ENCODE peak calls at places on chromosomes 11 and 22, in five cellular contexts. One of them, this sample, is unnamed.

GRCh38 chr11:134025086-134025437 is 43.8 kb upstream of the JAM3 start:
- DNase-seq in ovary: no peak
- DNase-seq in NCI-H2171: no peak
- DNase-seq in activated T-cell treated with anti-CD3 and anti-CD28 coated beads, Interleukin-2, amount 50 U/mL, for 1 hour: no peak
- DNase-seq in astrocyte of the spinal cord: no peak
- DNase-seq in this sample: no peak

GRCh38 chr11:102110761-102111010 is 439 bp downstream of the YAP1 start:
- DNase-seq in ovary: no peak
- DNase-seq in NCI-H2171: no peak
- DNase-seq in activated T-cell treated with anti-CD3 and anti-CD28 coated beads, Interleukin-2, amount 50 U/mL, for 1 hour: peak
- DNase-seq in astrocyte of the spinal cord: no peak
- DNase-seq in this sample: no peak

GRCh38 chr22:28016781-28017557 is 97.9 kb upstream of the PITPNB start:
- DNase-seq in ovary: peak
- DNase-seq in NCI-H2171: no peak
- DNase-seq in activated T-cell treated with anti-CD3 and anti-CD28 coated beads, Interleukin-2, amount 50 U/mL, for 1 hour: peak
- DNase-seq in astrocyte of the spinal cord: no peak
- DNase-seq in this sample: no peak

GRCh38 chr11:42034821-42035220 is 575.4 kb upstream of the LRRC4C start:
- DNase-seq in ovary: no peak
- DNase-seq in NCI-H2171: no peak
- DNase-seq in activated T-cell treated with anti-CD3 and anti-CD28 coated beads, Interleukin-2, amount 50 U/mL, for 1 hour: no peak
- DNase-seq in astrocyte of the spinal cord: no peak
- DNase-seq in this sample: peak

GRCh38 chr11:111301840-111302113 is 3.4 kb downstream of the POU2AF3 start:
- DNase-seq in ovary: no peak
- DNase-seq in NCI-H2171: no peak
- DNase-seq in activated T-cell treated with anti-CD3 and anti-CD28 coated beads, Interleukin-2, amount 50 U/mL, for 1 hour: no peak
- DNase-seq in astrocyte of the spinal cord: no peak
- DNase-seq in this sample: no peak

GRCh38 chr11:102292951-102293350 is 24.3 kb upstream of the BIRC3 start:
- DNase-seq in ovary: no peak
- DNase-seq in NCI-H2171: no peak
- DNase-seq in activated T-cell treated with anti-CD3 and anti-CD28 coated beads, Interleukin-2, amount 50 U/mL, for 1 hour: no peak
- DNase-seq in astrocyte of the spinal cord: no peak
- DNase-seq in this sample: no peak

GRCh38 chr11:70435361-70435760 is 37.0 kb downstream of the CTTN start:
- DNase-seq in ovary: no peak
- DNase-seq in NCI-H2171: no peak
- DNase-seq in activated T-cell treated with anti-CD3 and anti-CD28 coated beads, Interleukin-2, amount 50 U/mL, for 1 hour: no peak
- DNase-seq in astrocyte of the spinal cord: no peak
- DNase-seq in this sample: no peak

GRCh38 chr11:66186470-66186869 is 82.0 kb upstream of the RAB1B start:
- DNase-seq in ovary: no peak
- DNase-seq in NCI-H2171: no peak
- DNase-seq in activated T-cell treated with anti-CD3 and anti-CD28 coated beads, Interleukin-2, amount 50 U/mL, for 1 hour: no peak
- DNase-seq in astrocyte of the spinal cord: no peak
- DNase-seq in this sample: no peak

GRCh38 chr11:86625544-86625943 is 46.9 kb downstream of the ME3 start:
- DNase-seq in ovary: no peak
- DNase-seq in NCI-H2171: no peak
- DNase-seq in activated T-cell treated with anti-CD3 and anti-CD28 coated beads, Interleukin-2, amount 50 U/mL, for 1 hour: no peak
- DNase-seq in astrocyte of the spinal cord: no peak
- DNase-seq in this sample: no peak

GRCh38 chr11:18523079-18523478 is 3.7 kb downstream of the TSG101 start:
- DNase-seq in ovary: no peak
- DNase-seq in NCI-H2171: no peak
- DNase-seq in activated T-cell treated with anti-CD3 and anti-CD28 coated beads, Interleukin-2, amount 50 U/mL, for 1 hour: no peak
- DNase-seq in astrocyte of the spinal cord: no peak
- DNase-seq in this sample: no peak

GRCh38 chr11:22561283-22561682 is 64.3 kb downstream of the FANCF start:
- DNase-seq in ovary: no peak
- DNase-seq in NCI-H2171: no peak
- DNase-seq in activated T-cell treated with anti-CD3 and anti-CD28 coated beads, Interleukin-2, amount 50 U/mL, for 1 hour: no peak
- DNase-seq in astrocyte of the spinal cord: no peak
- DNase-seq in this sample: no peak

GRCh38 chr11:94767701-94768601 is at the start of gene AMOTL1:
- DNase-seq in ovary: peak
- DNase-seq in NCI-H2171: no peak
- DNase-seq in activated T-cell treated with anti-CD3 and anti-CD28 coated beads, Interleukin-2, amount 50 U/mL, for 1 hour: peak
- DNase-seq in astrocyte of the spinal cord: peak
- DNase-seq in this sample: peak

GRCh38 chr11:46529086-46529905 is 64.5 kb downstream of the AMBRA1 start:
- DNase-seq in ovary: peak
- DNase-seq in NCI-H2171: peak
- DNase-seq in activated T-cell treated with anti-CD3 and anti-CD28 coated beads, Interleukin-2, amount 50 U/mL, for 1 hour: peak
- DNase-seq in astrocyte of the spinal cord: peak
- DNase-seq in this sample: peak

GRCh38 chr11:69697489-69697843 is 6.4 kb downstream of the FGF19 start:
- DNase-seq in ovary: no peak
- DNase-seq in NCI-H2171: no peak
- DNase-seq in activated T-cell treated with anti-CD3 and anti-CD28 coated beads, Interleukin-2, amount 50 U/mL, for 1 hour: no peak
- DNase-seq in astrocyte of the spinal cord: no peak
- DNase-seq in this sample: no peak

GRCh38 chr11:88015170-88015569 is 160.1 kb downstream of the RAB38 start:
- DNase-seq in ovary: no peak
- DNase-seq in NCI-H2171: no peak
- DNase-seq in activated T-cell treated with anti-CD3 and anti-CD28 coated beads, Interleukin-2, amount 50 U/mL, for 1 hour: no peak
- DNase-seq in astrocyte of the spinal cord: no peak
- DNase-seq in this sample: no peak

GRCh38 chr11:75344186-75344585 is 7.3 kb downstream of the ARRB1 start:
- DNase-seq in ovary: no peak
- DNase-seq in NCI-H2171: no peak
- DNase-seq in activated T-cell treated with anti-CD3 and anti-CD28 coated beads, Interleukin-2, amount 50 U/mL, for 1 hour: no peak
- DNase-seq in astrocyte of the spinal cord: no peak
- DNase-seq in this sample: no peak

GRCh38 chr11:75784085-75784478 is 15.5 kb downstream of the DGAT2 start:
- DNase-seq in ovary: no peak
- DNase-seq in NCI-H2171: no peak
- DNase-seq in activated T-cell treated with anti-CD3 and anti-CD28 coated beads, Interleukin-2, amount 50 U/mL, for 1 hour: no peak
- DNase-seq in astrocyte of the spinal cord: no peak
- DNase-seq in this sample: no peak

GRCh38 chr22:46309526-46310085 is 12.9 kb downstream of the GTSE1 start:
- DNase-seq in ovary: no peak
- DNase-seq in NCI-H2171: no peak
- DNase-seq in activated T-cell treated with anti-CD3 and anti-CD28 coated beads, Interleukin-2, amount 50 U/mL, for 1 hour: no peak
- DNase-seq in astrocyte of the spinal cord: no peak
- DNase-seq in this sample: no peak

GRCh38 chr11:74011360-74012071 is 2.6 kb upstream of the UCP3 start:
- DNase-seq in ovary: no peak
- DNase-seq in NCI-H2171: no peak
- DNase-seq in activated T-cell treated with anti-CD3 and anti-CD28 coated beads, Interleukin-2, amount 50 U/mL, for 1 hour: peak
- DNase-seq in astrocyte of the spinal cord: peak
- DNase-seq in this sample: no peak

GRCh38 chr22:25395915-25396314 is 168.6 kb upstream of the GRK3 start:
- DNase-seq in ovary: no peak
- DNase-seq in NCI-H2171: no peak
- DNase-seq in activated T-cell treated with anti-CD3 and anti-CD28 coated beads, Interleukin-2, amount 50 U/mL, for 1 hour: no peak
- DNase-seq in astrocyte of the spinal cord: no peak
- DNase-seq in this sample: no peak

GRCh38 chr22:23305321-23305910 is 125.1 kb downstream of the BCR start:
- DNase-seq in ovary: peak
- DNase-seq in NCI-H2171: no peak
- DNase-seq in activated T-cell treated with anti-CD3 and anti-CD28 coated beads, Interleukin-2, amount 50 U/mL, for 1 hour: no peak
- DNase-seq in astrocyte of the spinal cord: peak
- DNase-seq in this sample: peak

GRCh38 chr11:128481135-128481534 is 106.2 kb downstream of the ETS1 start:
- DNase-seq in ovary: no peak
- DNase-seq in NCI-H2171: no peak
- DNase-seq in activated T-cell treated with anti-CD3 and anti-CD28 coated beads, Interleukin-2, amount 50 U/mL, for 1 hour: no peak
- DNase-seq in astrocyte of the spinal cord: peak
- DNase-seq in this sample: no peak

GRCh38 chr22:28116261-28116673 is 197.2 kb upstream of the PITPNB start:
- DNase-seq in ovary: peak
- DNase-seq in NCI-H2171: no peak
- DNase-seq in activated T-cell treated with anti-CD3 and anti-CD28 coated beads, Interleukin-2, amount 50 U/mL, for 1 hour: no peak
- DNase-seq in astrocyte of the spinal cord: peak
- DNase-seq in this sample: no peak

GRCh38 chr11:71283960-71284359 is 31.6 kb upstream of the SHANK2 start:
- DNase-seq in ovary: no peak
- DNase-seq in NCI-H2171: no peak
- DNase-seq in activated T-cell treated with anti-CD3 and anti-CD28 coated beads, Interleukin-2, amount 50 U/mL, for 1 hour: no peak
- DNase-seq in astrocyte of the spinal cord: no peak
- DNase-seq in this sample: no peak

GRCh38 chr11:81658722-81659121 is 1074.9 kb downstream of the FAM181B start:
- DNase-seq in ovary: no peak
- DNase-seq in NCI-H2171: no peak
- DNase-seq in activated T-cell treated with anti-CD3 and anti-CD28 coated beads, Interleukin-2, amount 50 U/mL, for 1 hour: no peak
- DNase-seq in astrocyte of the spinal cord: peak
- DNase-seq in this sample: no peak

GRCh38 chr11:24828938-24829337 is 332.1 kb downstream of the LUZP2 start:
- DNase-seq in ovary: no peak
- DNase-seq in NCI-H2171: no peak
- DNase-seq in activated T-cell treated with anti-CD3 and anti-CD28 coated beads, Interleukin-2, amount 50 U/mL, for 1 hour: no peak
- DNase-seq in astrocyte of the spinal cord: no peak
- DNase-seq in this sample: peak